ENCODE peak calls at places on chromosomes 3 and 15, in eight cellular contexts. R is left ventricle myocardium inferior; X is lung; C is effector memory CD4-positive, alpha-beta T cell; L is upper lobe of right lung; K is ovary; Y is CD8-positive, alpha-beta T cell; J is GM23338. G is an unnamed sample.

GRCh38 chr15:100468265-100468664 is 60.5 kb downstream of the CERS3 start:
- DNase-seq in R (peak), X (no peak), C (no peak), L (no peak), K (peak), Y (no peak), J (no peak), G (no peak)

GRCh38 chr15:34514251-34514760 is 69.1 kb downstream of the GOLGA8B start:
- DNase-seq in R (peak), X (no peak), C (no peak), L (no peak), K (peak), Y (no peak), J (peak), G (no peak)

GRCh38 chr3:61908344-61908743 is 347.0 kb downstream of the PTPRG start:
- DNase-seq in R (no peak), X (no peak), C (no peak), L (no peak), K (no peak), Y (no peak), J (no peak), G (no peak)

GRCh38 chr15:75307778-75308390 is 25.2 kb downstream of the GOLGA6D start:
- DNase-seq in R (no peak), X (peak), C (no peak), L (peak), K (peak), Y (no peak), J (peak), G (no peak)

GRCh38 chr3:61574854-61575253 is 13.5 kb downstream of the PTPRG start:
- DNase-seq in R (no peak), X (no peak), C (no peak), L (no peak), K (no peak), Y (no peak), J (no peak), G (no peak)

GRCh38 chr3:134769469-134769868 is 25.6 kb upstream of the EPHB1 start:
- DNase-seq in R (no peak), X (peak), C (no peak), L (no peak), K (no peak), Y (no peak), J (no peak), G (no peak)

GRCh38 chr3:13623101-13623654 is 74.3 kb downstream of the FBLN2 start:
- DNase-seq in R (no peak), X (no peak), C (no peak), L (no peak), K (no peak), Y (no peak), J (no peak), G (no peak)

GRCh38 chr3:78368576-78369345 is 1328.9 kb downstream of the ROBO2 start:
- DNase-seq in R (no peak), X (no peak), C (no peak), L (no peak), K (no peak), Y (no peak), J (no peak), G (no peak)

GRCh38 chr3:142168514-142168913 is 19.2 kb upstream of the TFDP2 start:
- DNase-seq in R (no peak), X (no peak), C (no peak), L (no peak), K (no peak), Y (no peak), J (peak), G (no peak)

GRCh38 chr3:31116651-31117050 is 222.2 kb upstream of the GADL1 start:
- DNase-seq in R (no peak), X (no peak), C (no peak), L (no peak), K (no peak), Y (no peak), J (no peak), G (no peak)

GRCh38 chr3:188954590-188955208 is 217.1 kb upstream of the TPRG1 start:
- DNase-seq in R (peak), X (peak), C (peak), L (peak), K (peak), Y (peak), J (peak), G (peak)

GRCh38 chr15:29677871-29678431 is 144.3 kb downstream of the TJP1 start:
- DNase-seq in R (no peak), X (no peak), C (no peak), L (no peak), K (no peak), Y (no peak), J (no peak), G (no peak)

GRCh38 chr3:190514163-190515153 is 573 bp downstream of the IL1RAP start:
- DNase-seq in R (peak), X (peak), C (no peak), L (peak), K (peak), Y (peak), J (peak), G (peak)

GRCh38 chr3:194696702-194697101 is 11.0 kb downstream of the FAM43A start:
- DNase-seq in R (no peak), X (no peak), C (no peak), L (no peak), K (no peak), Y (no peak), J (no peak), G (no peak)

GRCh38 chr3:30659270-30660127 is 53.1 kb downstream of the TGFBR2 start:
- DNase-seq in R (no peak), X (no peak), C (no peak), L (no peak), K (no peak), Y (no peak), J (no peak), G (no peak)

GRCh38 chr3:15114466-15115358 is 15.8 kb upstream of the RBSN start:
- DNase-seq in R (no peak), X (no peak), C (no peak), L (no peak), K (no peak), Y (no peak), J (no peak), G (no peak)

GRCh38 chr3:168088106-168088722 is 7.5 kb downstream of the GOLIM4 start:
- DNase-seq in R (no peak), X (no peak), C (no peak), L (no peak), K (no peak), Y (no peak), J (peak), G (no peak)

GRCh38 chr3:190860531-190860930 is 2.0 kb downstream of the GMNC start:
- DNase-seq in R (no peak), X (no peak), C (no peak), L (no peak), K (no peak), Y (no peak), J (peak), G (no peak)

GRCh38 chr3:50117120-50117519 is 28.4 kb downstream of the RBM5 start:
- DNase-seq in R (no peak), X (no peak), C (no peak), L (no peak), K (no peak), Y (no peak), J (no peak), G (no peak)

GRCh38 chr3:12522721-12523120 is 22.6 kb downstream of the MKRN2OS start:
- DNase-seq in R (peak), X (peak), C (no peak), L (no peak), K (no peak), Y (no peak), J (no peak), G (no peak)
- H3K27ac ChIP-seq in R (peak), X (peak), C (no peak), L (no peak), K (no peak), Y (no peak), J (no peak), G (no peak)

DNA sequence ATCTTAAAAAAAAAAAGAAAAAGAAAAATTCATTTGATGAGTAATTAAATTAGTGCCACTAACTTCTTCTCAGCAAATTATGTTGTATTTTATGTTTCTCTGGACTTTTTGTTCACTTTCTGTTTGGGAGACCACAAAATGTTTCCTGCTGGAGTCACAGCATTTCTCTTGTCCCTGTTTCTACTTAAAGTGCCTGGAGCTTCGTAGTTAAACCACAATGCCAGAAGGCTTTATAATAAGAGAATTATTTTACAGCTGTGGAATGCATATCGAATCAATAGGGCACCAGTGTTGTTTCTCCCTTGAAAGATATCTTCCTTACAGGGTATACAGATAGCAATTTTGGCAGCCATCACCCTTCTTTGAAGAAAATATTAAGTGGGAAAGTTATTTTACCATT is 3.2 kb downstream of the DTWD1 start:
- DNase-seq in R (no peak), X (no peak), C (no peak), L (no peak), K (no peak), Y (no peak), J (no peak), G (no peak)
- H3K4me3 ChIP-seq in R (no peak), X (no peak), C (no peak), L (no peak), K (no peak), Y (no peak), J (no peak), G (no peak)

GRCh38 chr3:66489577-66489976 is 11.2 kb downstream of the LRIG1 start:
- DNase-seq in R (no peak), X (no peak), C (no peak), L (no peak), K (no peak), Y (no peak), J (no peak), G (no peak)
- H3K27ac ChIP-seq in R (peak), X (no peak), C (peak), L (peak), K (peak), Y (no peak), J (no peak), G (no peak)

DNA sequence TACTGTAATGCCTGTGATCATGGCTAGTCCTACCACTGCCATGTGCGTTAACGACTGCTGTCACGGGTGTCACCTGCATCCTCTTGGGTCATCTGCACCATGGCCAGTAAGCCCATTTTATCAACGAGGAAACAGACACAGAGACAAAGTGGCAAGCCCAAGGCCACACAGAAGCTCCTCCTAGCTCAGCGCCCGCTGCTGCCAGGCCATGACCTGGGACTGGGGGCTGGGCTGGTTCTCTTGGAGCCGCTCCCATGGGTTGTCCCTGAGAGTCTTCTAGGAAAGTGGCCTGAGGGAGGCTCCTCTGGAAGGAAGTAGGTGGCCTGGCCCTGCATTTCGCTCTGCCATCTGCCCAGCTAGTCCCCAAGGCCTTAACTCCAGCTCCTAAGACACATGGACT is 4.9 kb downstream of the DUSP7 start:
- DNase-seq in R (no peak), X (no peak), C (no peak), L (no peak), K (no peak), Y (no peak), J (no peak), G (no peak)
- H3K4me3 ChIP-seq in R (peak), X (no peak), C (no peak), L (no peak), K (no peak), Y (peak), J (no peak), G (peak)

GRCh38 chr3:129025108-129025507 is 24.0 kb downstream of the EFCC1 start:
- DNase-seq in R (no peak), X (no peak), C (no peak), L (no peak), K (peak), Y (no peak), J (no peak), G (no peak)

GRCh38 chr3:129022995-129023332 is 21.9 kb downstream of the EFCC1 start:
- DNase-seq in R (no peak), X (no peak), C (no peak), L (no peak), K (no peak), Y (no peak), J (no peak), G (no peak)

GRCh38 chr3:129025691-129026435 is 24.8 kb downstream of the EFCC1 start:
- DNase-seq in R (peak), X (no peak), C (no peak), L (peak), K (peak), Y (no peak), J (no peak), G (no peak)

GRCh38 chr3:129022114-129022994 is 21.2 kb downstream of the EFCC1 start:
- DNase-seq in R (peak), X (peak), C (no peak), L (peak), K (peak), Y (no peak), J (no peak), G (no peak)

GRCh38 chr3:129023909-129024308 is 22.8 kb downstream of the EFCC1 start:
- DNase-seq in R (no peak), X (no peak), C (no peak), L (no peak), K (peak), Y (no peak), J (no peak), G (no peak)
- H3K27ac ChIP-seq in R (peak), X (no peak), C (no peak), L (peak), K (no peak), Y (no peak), J (no peak), G (no peak)

GRCh38 chr3:99668044-99668443 is 29.6 kb downstream of the COL8A1 start:
- DNase-seq in R (no peak), X (no peak), C (no peak), L (no peak), K (no peak), Y (no peak), J (no peak), G (no peak)

GRCh38 chr3:99663981-99664380 is 25.6 kb downstream of the COL8A1 start:
- DNase-seq in R (no peak), X (no peak), C (no peak), L (no peak), K (no peak), Y (no peak), J (no peak), G (no peak)

GRCh38 chr3:99666201-99666600 is 27.8 kb downstream of the COL8A1 start:
- DNase-seq in R (no peak), X (no peak), C (no peak), L (no peak), K (no peak), Y (no peak), J (no peak), G (no peak)

GRCh38 chr3:99662838-99663570 is 24.6 kb downstream of the COL8A1 start:
- DNase-seq in R (no peak), X (no peak), C (no peak), L (no peak), K (no peak), Y (no peak), J (peak), G (no peak)

GRCh38 chr3:99665017-99665416 is 26.6 kb downstream of the COL8A1 start:
- DNase-seq in R (no peak), X (no peak), C (no peak), L (no peak), K (no peak), Y (no peak), J (no peak), G (no peak)
- H3K4me3 ChIP-seq in R (no peak), X (no peak), C (no peak), L (no peak), K (no peak), Y (no peak), J (no peak), G (no peak)

GRCh38 chr15:64845183-64845611 is 3.5 kb downstream of the PLEKHO2 start:
- DNase-seq in R (peak), X (no peak), C (no peak), L (no peak), K (peak), Y (no peak), J (no peak), G (no peak)
- H3K27ac ChIP-seq in R (peak), X (peak), C (peak), L (peak), K (peak), Y (no peak), J (no peak), G (peak)

GRCh38 chr3:69260216-69260787 is 125.6 kb downstream of the FRMD4B start:
- DNase-seq in R (no peak), X (no peak), C (no peak), L (no peak), K (no peak), Y (no peak), J (no peak), G (no peak)

GRCh38 chr3:69252631-69253030 is 130.2 kb upstream of the LMOD3 start:
- DNase-seq in R (no peak), X (no peak), C (no peak), L (no peak), K (no peak), Y (no peak), J (no peak), G (no peak)

GRCh38 chr3:69254351-69254750 is 131.5 kb downstream of the FRMD4B start:
- DNase-seq in R (no peak), X (no peak), C (no peak), L (no peak), K (no peak), Y (no peak), J (no peak), G (no peak)

GRCh38 chr3:69252141-69252540 is 129.7 kb upstream of the LMOD3 start:
- DNase-seq in R (no peak), X (no peak), C (no peak), L (no peak), K (no peak), Y (no peak), J (no peak), G (no peak)

DNA sequence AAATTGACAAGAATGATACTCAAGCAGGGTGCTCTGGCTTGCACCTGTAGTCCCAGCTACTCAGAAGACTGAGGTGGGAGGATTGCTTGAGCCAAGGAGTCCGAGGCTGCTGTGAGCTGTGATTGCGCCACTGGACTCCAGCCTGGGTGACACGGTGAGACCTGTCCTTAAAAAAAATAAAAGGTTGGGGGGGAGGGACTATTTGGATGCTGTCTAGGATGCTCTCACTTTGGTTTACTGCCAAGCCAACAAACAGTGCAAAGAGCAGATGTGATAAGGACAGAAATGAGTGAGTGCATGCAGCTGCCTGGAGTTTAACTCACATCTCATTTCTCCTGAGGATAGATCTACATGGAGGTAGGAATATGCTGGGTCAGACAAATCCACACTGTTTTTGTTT is 130.0 kb downstream of the FRMD4B start:
- DNase-seq in R (no peak), X (no peak), C (no peak), L (no peak), K (no peak), Y (no peak), J (no peak), G (no peak)
- H3K4me3 ChIP-seq in R (no peak), X (no peak), C (no peak), L (no peak), K (no peak), Y (no peak), J (no peak), G (no peak)

DNA sequence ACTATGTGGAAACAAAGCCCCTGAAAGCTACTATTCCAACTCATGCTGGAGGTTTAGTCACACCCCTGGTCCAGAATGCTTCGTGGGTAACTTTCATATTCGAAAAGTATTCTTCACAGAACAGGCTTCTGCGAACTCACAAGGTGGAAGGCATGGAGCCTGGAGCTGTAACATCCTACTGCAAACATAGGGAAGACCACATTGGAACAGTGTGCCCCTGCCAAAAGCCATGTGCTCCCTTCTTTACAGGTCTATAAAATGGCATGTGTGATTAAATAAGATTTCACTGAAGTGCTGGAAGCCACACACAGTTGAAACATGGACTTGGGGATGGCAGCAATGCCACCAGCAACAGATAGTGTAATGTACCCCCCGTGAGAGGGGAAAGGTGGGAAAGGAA is 105.9 kb downstream of the GREM1 start:
- DNase-seq in R (no peak), X (no peak), C (no peak), L (no peak), K (no peak), Y (no peak), J (no peak), G (no peak)
- H3K27ac ChIP-seq in R (no peak), X (no peak), C (no peak), L (no peak), K (no peak), Y (no peak), J (no peak), G (no peak)

G was measured in CD8-positive, alpha-beta memory T cell.